ENCODE peak calls at places on chromosome X, in six cellular contexts. F is SK-N-SH, M is IMR-90, P is neuronal stem cell, R is fibroblast of lung, A is mesenchymal stem cell. C is an unnamed sample.
A peak's percentile ranks its signal among the peaks of the same experiment; 100 is the strongest.

GRCh38 chrX:100674705-100675104 is 30.7 kb downstream of the SRPX2 start:
- DNase-seq in F (no peak), M (no peak), P (no peak), R (no peak), A (no peak), C (no peak)

GRCh38 chrX:39773923-39774803 is 323.6 kb downstream of the BCOR start:
- DNase-seq in F (no peak), M (peak; percentile 28), P (no peak), R (peak; percentile 62), A (peak; percentile 68), C (no peak)

GRCh38 chrX:74383611-74384010 is 37.7 kb upstream of the SLC16A2 start:
- DNase-seq in F (peak; percentile 41), M (peak; percentile 59), P (peak; percentile 3), R (peak; percentile 55), A (peak; percentile 56), C (peak; percentile 58)

GRCh38 chrX:55135171-55135570 is 46.4 kb downstream of the PAGE2 start:
- DNase-seq in F (peak; percentile 41), M (peak; percentile 31), P (peak; percentile 1), R (peak; percentile 13), A (peak; percentile 40), C (peak; percentile 20)

GRCh38 chrX:103878466-103879151 is 46.6 kb upstream of the RAB9B start:
- DNase-seq in F (no peak), M (peak; percentile 68), P (no peak), R (peak; percentile 84), A (peak; percentile 60), C (peak; percentile 7)

GRCh38 chrX:118562574-118563164 is 67.1 kb downstream of the DOCK11 start:
- DNase-seq in F (no peak), M (no peak), P (no peak), R (peak; percentile 14), A (peak; percentile 28), C (no peak)

GRCh38 chrX:65528705-65529340 is 5.8 kb downstream of the LAS1L start:
- DNase-seq in F (peak; percentile 74), M (peak; percentile 10), P (peak; percentile 35), R (peak; percentile 6), A (peak; percentile 33), C (peak; percentile 64)

GRCh38 chrX:110944793-110945466 is 149.3 kb upstream of the CHRDL1 start:
- DNase-seq in F (peak; percentile 58), M (no peak), P (peak; percentile 17), R (peak; percentile 54), A (no peak), C (peak; percentile 45)

GRCh38 chrX:121569609-121570008 is 522.2 kb downstream of the GLUD2 start:
- DNase-seq in F (no peak), M (no peak), P (no peak), R (no peak), A (no peak), C (no peak)

GRCh38 chrX:110310896-110311295 is 7.0 kb downstream of the AMMECR1 start:
- DNase-seq in F (no peak), M (no peak), P (no peak), R (no peak), A (peak; percentile 54), C (no peak)

GRCh38 chrX:17024896-17025295 is 78.4 kb downstream of the REPS2 start:
- DNase-seq in F (peak; percentile 36), M (no peak), P (no peak), R (no peak), A (no peak), C (peak; percentile 47)

GRCh38 chrX:97308161-97308560 is 424.5 kb downstream of the RPA4 start:
- DNase-seq in F (no peak), M (peak; percentile 17), P (no peak), R (peak; percentile 66), A (no peak), C (no peak)

GRCh38 chrX:9902651-9903050 is 64.5 kb upstream of the CLDN34 start:
- DNase-seq in F (no peak), M (peak; percentile 34), P (no peak), R (peak; percentile 48), A (no peak), C (no peak)

GRCh38 chrX:31223817-31224216 is 152.0 kb upstream of the FTHL17 start:
- DNase-seq in F (no peak), M (peak; percentile 80), P (no peak), R (peak; percentile 81), A (peak; percentile 80), C (no peak)

GRCh38 chrX:13064599-13065143 is 20.3 kb upstream of the FAM9C start:
- DNase-seq in F (no peak), M (peak; percentile 46), P (no peak), R (peak; percentile 77), A (peak; percentile 73), C (no peak)

GRCh38 chrX:48737213-48737938 is 24.2 kb upstream of the GLOD5 start:
- DNase-seq in F (peak; percentile 84), M (peak; percentile 97), P (peak; percentile 89), R (peak; percentile 97), A (peak; percentile 97), C (peak; percentile 94)

GRCh38 chrX:132271330-132271729 is 52.1 kb upstream of the RAP2C start:
- DNase-seq in F (no peak), M (no peak), P (no peak), R (no peak), A (no peak), C (no peak)

GRCh38 chrX:2863646-2864045 is 34.9 kb downstream of the GYG2 start:
- DNase-seq in F (no peak), M (peak; percentile 39), P (no peak), R (peak; percentile 50), A (peak; percentile 31), C (peak; percentile 47)

GRCh38 chrX:98357146-98357545 is 1473.4 kb downstream of the RPA4 start:
- DNase-seq in F (no peak), M (no peak), P (no peak), R (no peak), A (no peak), C (no peak)

GRCh38 chrX:104707572-104707971 is 141.6 kb downstream of the IL1RAPL2 start:
- DNase-seq in F (no peak), M (no peak), P (no peak), R (peak; percentile 9), A (no peak), C (no peak)

GRCh38 chrX:14359316-14359715 is 170.0 kb upstream of the GLRA2 start:
- DNase-seq in F (no peak), M (no peak), P (no peak), R (no peak), A (no peak), C (no peak)

GRCh38 chrX:14359727-14360126 is 169.6 kb upstream of the GLRA2 start:
- DNase-seq in F (no peak), M (no peak), P (no peak), R (no peak), A (no peak), C (peak; percentile 26)

GRCh38 chrX:14362731-14363130 is 166.6 kb upstream of the GLRA2 start:
- DNase-seq in F (no peak), M (no peak), P (no peak), R (peak; percentile 44), A (no peak), C (no peak)

GRCh38 chrX:14361430-14361829 is 167.9 kb upstream of the GLRA2 start:
- DNase-seq in F (no peak), M (no peak), P (no peak), R (no peak), A (no peak), C (no peak)

DNA sequence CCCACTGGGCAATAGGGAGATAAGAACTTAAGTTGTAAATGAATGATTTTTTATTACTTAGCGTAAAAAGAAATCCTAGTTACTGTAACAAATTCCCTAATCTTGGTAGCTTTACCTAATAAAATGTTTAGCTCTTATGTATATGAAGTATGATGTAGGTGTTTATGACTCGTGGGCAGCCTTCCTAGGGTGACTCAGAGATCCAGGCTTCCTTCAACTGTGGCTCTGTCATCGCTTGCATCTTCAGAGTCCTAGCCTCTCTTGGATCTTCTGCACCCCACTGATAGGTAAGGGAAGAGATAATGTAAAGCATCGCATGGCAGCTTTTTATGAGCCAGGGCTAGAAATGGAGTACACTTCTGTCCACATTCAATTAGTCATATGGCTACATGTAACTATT is 165.6 kb upstream of the GLRA2 start:
- DNase-seq in F (no peak), M (no peak), P (no peak), R (no peak), A (no peak), C (no peak)
- H2AFZ ChIP-seq in F (no peak overlapping the region), M (no peak overlapping the region), P (no peak overlapping the region), R (no peak overlapping the region), A (no peak overlapping the region), C (no peak overlapping the region)

DNA sequence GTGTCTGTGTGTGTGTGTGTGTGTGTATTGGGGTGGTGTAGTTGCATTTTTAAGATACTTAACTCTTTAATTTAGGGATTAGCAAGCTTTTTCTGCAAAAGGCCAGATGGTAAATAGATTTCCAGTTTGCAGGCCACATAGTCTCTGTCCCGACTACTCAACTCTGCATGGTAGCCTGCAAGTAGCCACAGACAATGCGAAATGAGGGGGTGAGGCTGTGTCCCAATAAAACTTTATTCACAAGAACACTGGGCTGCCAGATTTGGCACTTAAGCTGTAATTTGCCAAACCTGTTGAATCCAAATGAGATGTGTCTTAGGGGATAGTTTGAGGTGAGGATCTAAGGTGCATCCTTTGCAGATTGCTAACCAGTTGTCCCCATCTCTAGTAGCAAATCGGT is 6.8 kb downstream of the ATP2B3 start:
- DNase-seq in F (no peak), M (no peak), P (no peak), R (no peak), A (no peak), C (no peak)
- H2AFZ ChIP-seq in F (no peak overlapping the region), M (no peak overlapping the region), P (no peak overlapping the region), R (no peak overlapping the region), A (no peak overlapping the region), C (no peak overlapping the region)

GRCh38 chrX:24024819-24025740 is 1.9 kb downstream of the KLHL15 start:
- DNase-seq in F (peak; percentile 91), M (peak; percentile 89), P (peak; percentile 66), R (peak; percentile 87), A (peak; percentile 91), C (peak; percentile 70)

GRCh38 chrX:24027086-24027485 is at the start of gene KLHL15:
- DNase-seq in F (no peak), M (no peak), P (no peak), R (no peak), A (no peak), C (no peak)

GRCh38 chrX:24026403-24026801 is 584 bp downstream of the KLHL15 start:
- DNase-seq in F (peak; percentile 48), M (no peak), P (no peak), R (no peak), A (peak; percentile 25), C (peak; percentile 21)

GRCh38 chrX:24023972-24024664 is 2.9 kb downstream of the KLHL15 start:
- DNase-seq in F (no peak), M (peak; percentile 23), P (no peak), R (no peak), A (peak; percentile 37), C (no peak)

DNA sequence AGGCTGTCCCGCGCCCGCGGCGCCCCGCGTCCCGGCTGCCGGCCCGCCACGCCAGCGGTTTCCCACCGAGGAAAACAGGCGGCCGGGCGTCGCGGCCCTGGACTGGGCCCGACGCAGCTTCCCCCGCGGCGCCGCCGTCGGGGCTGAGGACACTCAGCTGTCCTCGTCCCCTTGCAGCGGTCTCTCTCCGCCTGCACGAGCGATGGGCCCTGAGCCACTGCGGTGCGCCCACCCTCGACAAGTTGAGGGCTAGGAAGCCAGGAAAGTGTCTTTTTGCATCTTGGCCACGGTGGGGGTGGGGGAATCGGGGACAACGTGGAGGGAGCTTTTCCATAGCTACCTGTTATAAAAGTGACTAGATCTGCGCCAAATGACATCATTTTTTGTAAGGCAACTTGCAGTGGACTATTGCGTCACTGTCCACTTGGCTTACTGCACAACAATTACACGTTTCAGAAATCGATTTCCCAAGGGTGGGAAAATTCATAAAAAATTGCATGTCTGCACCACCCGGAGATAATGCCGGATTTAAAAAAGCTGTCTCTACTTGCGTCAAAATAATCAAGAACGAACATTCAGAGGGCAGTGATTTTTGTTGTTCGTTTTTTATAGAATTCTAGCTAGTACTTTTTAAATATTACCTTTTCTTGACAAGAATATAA is 1.1 kb downstream of the KLHL15 start:
- DNase-seq in F (no peak), M (peak; percentile 81), P (no peak), R (peak; percentile 68), A (peak; percentile 76), C (peak; percentile 23)
- H2AFZ ChIP-seq in F (peak overlapping the region; percentile 7), M (peak overlapping the region; percentile 62), P (peak overlapping the region; percentile 87), R (no peak overlapping the region), A (peak overlapping the region; percentile 82), C (no peak overlapping the region)

GRCh38 chrX:35339796-35340195 is 397.2 kb downstream of the FAM47B start:
- DNase-seq in F (no peak), M (no peak), P (no peak), R (no peak), A (peak; percentile 0), C (no peak)
- H2AFZ ChIP-seq in F (no peak overlapping the region), M (no peak overlapping the region), P (no peak overlapping the region), R (no peak overlapping the region), A (no peak overlapping the region), C (no peak overlapping the region)

C was measured in GM23338.